ENCODE peak calls at places on chromosomes 5 and 9, in ten cellular contexts. I is G401, H is left ventricle myocardium inferior, C is T follicular helper cell, T is caudate nucleus, Y is HTR-8/SVneo, M is Calu3, F is kidney glomerular epithelial cell, W is HEK293T, L is tibial nerve. D is an unnamed sample.

GRCh38 chr9:96523429-96523828 is 73.5 kb downstream of the HABP4 start:
- DNase-seq in Y (no peak), L (peak), T (no peak), M (no peak), H (peak), I (no peak), W (no peak), F (no peak), C (no peak), D (no peak)

GRCh38 chr5:6461006-6461405 is 12.3 kb downstream of the UBE2QL1 start:
- DNase-seq in C (no peak), H (no peak), Y (no peak), M (no peak), L (no peak), T (no peak), F (no peak), I (peak), W (no peak), D (no peak)

GRCh38 chr9:20618361-20618799 is 3.9 kb downstream of the MLLT3 start:
- DNase-seq in I (no peak), Y (no peak), M (peak), T (no peak), L (no peak), H (no peak), C (no peak), W (no peak), F (no peak), D (no peak)

GRCh38 chr5:475704-476101 is 32.7 kb downstream of the EXOC3 start:
- DNase-seq in C (no peak), H (no peak), W (no peak), L (no peak), F (no peak), I (no peak), M (no peak), Y (no peak), T (no peak), D (no peak)

GRCh38 chr5:177265395-177265794 is 38.1 kb downstream of the RAB24 start:
- DNase-seq in I (no peak), M (no peak), L (no peak), H (no peak), F (no peak), C (no peak), Y (no peak), T (no peak), W (no peak), D (no peak)

GRCh38 chr5:85109616-85110015 is 724.9 kb upstream of the EDIL3 start:
- DNase-seq in H (no peak), T (no peak), L (no peak), C (no peak), M (no peak), F (no peak), W (no peak), I (no peak), Y (no peak), D (no peak)

GRCh38 chr5:7078090-7078489 is 317.8 kb upstream of the ADCY2 start:
- DNase-seq in T (no peak), Y (no peak), W (no peak), L (no peak), I (no peak), M (no peak), C (no peak), H (no peak), F (no peak), D (no peak)

GRCh38 chr9:92661761-92662160 is 8.2 kb downstream of the IPPK start:
- DNase-seq in C (no peak), L (no peak), I (no peak), M (no peak), Y (no peak), F (no peak), H (no peak), T (no peak), W (no peak), D (no peak)

GRCh38 chr9:136536721-136537241 is 9.1 kb downstream of the NOTCH1 start:
- DNase-seq in L (no peak), W (no peak), Y (no peak), T (no peak), F (no peak), M (no peak), I (no peak), C (no peak), H (no peak), D (no peak)

GRCh38 chr9:105216440-105217178 is 27.8 kb upstream of the SLC44A1 start:
- DNase-seq in I (peak), F (no peak), W (no peak), C (no peak), L (no peak), H (peak), M (no peak), Y (no peak), T (peak), D (no peak)